ENCODE peak calls at places on chromosomes 12 and 14, in six cellular contexts. One of them, this sample, is unnamed.

GRCh38 chr12:122167328-122167925 is 6.6 kb downstream of the IL31 start:
- DNase-seq in lung: no peak
- DNase-seq in kidney epithelial cell: no peak
- DNase-seq in upper lobe of left lung: no peak
- DNase-seq in cardiac fibroblast: peak; percentile 20
- DNase-seq in psoas muscle: no peak
- DNase-seq in this sample: no peak

GRCh38 chr14:89855961-89856360 is 98.6 kb downstream of the EFCAB11 start:
- DNase-seq in lung: no peak
- DNase-seq in kidney epithelial cell: no peak
- DNase-seq in upper lobe of left lung: no peak
- DNase-seq in cardiac fibroblast: peak; percentile 89
- DNase-seq in psoas muscle: no peak
- DNase-seq in this sample: peak; percentile 80

GRCh38 chr12:14369322-14369721 is 3.8 kb downstream of the ATF7IP start:
- DNase-seq in lung: no peak
- DNase-seq in kidney epithelial cell: no peak
- DNase-seq in upper lobe of left lung: no peak
- DNase-seq in cardiac fibroblast: no peak
- DNase-seq in psoas muscle: no peak
- DNase-seq in this sample: no peak

GRCh38 chr12:50230217-50230616 is 53.1 kb downstream of the LIMA1 start:
- DNase-seq in lung: no peak
- DNase-seq in kidney epithelial cell: no peak
- DNase-seq in upper lobe of left lung: no peak
- DNase-seq in cardiac fibroblast: no peak
- DNase-seq in psoas muscle: no peak
- DNase-seq in this sample: no peak

GRCh38 chr14:30559638-30560071 is 697 bp downstream of the G2E3 start:
- DNase-seq in lung: no peak
- DNase-seq in kidney epithelial cell: no peak
- DNase-seq in upper lobe of left lung: no peak
- DNase-seq in cardiac fibroblast: peak; percentile 60
- DNase-seq in psoas muscle: no peak
- DNase-seq in this sample: peak; percentile 38

GRCh38 chr14:44966601-44967336 is 4.8 kb downstream of the TOGARAM1 start:
- DNase-seq in lung: no peak
- DNase-seq in kidney epithelial cell: no peak
- DNase-seq in upper lobe of left lung: no peak
- DNase-seq in cardiac fibroblast: peak; percentile 27
- DNase-seq in psoas muscle: no peak
- DNase-seq in this sample: peak; percentile 40

GRCh38 chr14:65560340-65561027 is 148.0 kb downstream of the FUT8 start:
- DNase-seq in lung: no peak
- DNase-seq in kidney epithelial cell: no peak
- DNase-seq in upper lobe of left lung: no peak
- DNase-seq in cardiac fibroblast: no peak
- DNase-seq in psoas muscle: no peak
- DNase-seq in this sample: no peak

GRCh38 chr14:83975435-83976222 is 1554.3 kb upstream of the FLRT2 start:
- DNase-seq in lung: no peak
- DNase-seq in kidney epithelial cell: no peak
- DNase-seq in upper lobe of left lung: no peak
- DNase-seq in cardiac fibroblast: no peak
- DNase-seq in psoas muscle: peak; percentile 56
- DNase-seq in this sample: peak; percentile 31

GRCh38 chr14:71135496-71135895 is 228.2 kb downstream of the PCNX1 start:
- DNase-seq in lung: no peak
- DNase-seq in kidney epithelial cell: no peak
- DNase-seq in upper lobe of left lung: no peak
- DNase-seq in cardiac fibroblast: no peak
- DNase-seq in psoas muscle: no peak
- DNase-seq in this sample: no peak

GRCh38 chr12:2894961-2895360 is 4.3 kb downstream of the TULP3 start:
- DNase-seq in lung: no peak
- DNase-seq in kidney epithelial cell: no peak
- DNase-seq in upper lobe of left lung: no peak
- DNase-seq in cardiac fibroblast: no peak
- DNase-seq in psoas muscle: no peak
- DNase-seq in this sample: no peak

GRCh38 chr14:93019970-93020369 is 95.8 kb downstream of the ITPK1 start:
- DNase-seq in lung: no peak
- DNase-seq in kidney epithelial cell: no peak
- DNase-seq in upper lobe of left lung: no peak
- DNase-seq in cardiac fibroblast: no peak
- DNase-seq in psoas muscle: peak; percentile 26
- DNase-seq in this sample: no peak

GRCh38 chr12:112176321-112177010 is 51.1 kb downstream of the TRAFD1 start:
- DNase-seq in lung: no peak
- DNase-seq in kidney epithelial cell: no peak
- DNase-seq in upper lobe of left lung: no peak
- DNase-seq in cardiac fibroblast: no peak
- DNase-seq in psoas muscle: peak; percentile 21
- DNase-seq in this sample: no peak

GRCh38 chr14:84445486-84445885 is 1084.5 kb upstream of the FLRT2 start:
- DNase-seq in lung: no peak
- DNase-seq in kidney epithelial cell: no peak
- DNase-seq in upper lobe of left lung: no peak
- DNase-seq in cardiac fibroblast: no peak
- DNase-seq in psoas muscle: no peak
- DNase-seq in this sample: no peak

GRCh38 chr12:66822961-66823360 is 144.1 kb upstream of the GRIP1 start:
- DNase-seq in lung: no peak
- DNase-seq in kidney epithelial cell: no peak
- DNase-seq in upper lobe of left lung: no peak
- DNase-seq in cardiac fibroblast: no peak
- DNase-seq in psoas muscle: no peak
- DNase-seq in this sample: no peak

GRCh38 chr12:42585175-42585845 is 4.2 kb downstream of the PRICKLE1 start:
- DNase-seq in lung: no peak
- DNase-seq in kidney epithelial cell: no peak
- DNase-seq in upper lobe of left lung: no peak
- DNase-seq in cardiac fibroblast: no peak
- DNase-seq in psoas muscle: no peak
- DNase-seq in this sample: no peak

GRCh38 chr12:42587564-42588307 is 1.8 kb downstream of the PRICKLE1 start:
- DNase-seq in lung: no peak
- DNase-seq in kidney epithelial cell: no peak
- DNase-seq in upper lobe of left lung: no peak
- DNase-seq in cardiac fibroblast: no peak
- DNase-seq in psoas muscle: no peak
- DNase-seq in this sample: peak; percentile 42

GRCh38 chr12:42585846-42586226 is 3.7 kb downstream of the PRICKLE1 start:
- DNase-seq in lung: no peak
- DNase-seq in kidney epithelial cell: no peak
- DNase-seq in upper lobe of left lung: no peak
- DNase-seq in cardiac fibroblast: no peak
- DNase-seq in psoas muscle: no peak
- DNase-seq in this sample: no peak

GRCh38 chr12:42584539-42585174 is 4.9 kb downstream of the PRICKLE1 start:
- DNase-seq in lung: no peak
- DNase-seq in kidney epithelial cell: no peak
- DNase-seq in upper lobe of left lung: no peak
- DNase-seq in cardiac fibroblast: no peak
- DNase-seq in psoas muscle: no peak
- DNase-seq in this sample: peak; percentile 43

GRCh38 chr12:42586268-42586667 is 3.3 kb downstream of the PRICKLE1 start:
- DNase-seq in lung: no peak
- DNase-seq in kidney epithelial cell: no peak
- DNase-seq in upper lobe of left lung: no peak
- DNase-seq in cardiac fibroblast: no peak
- DNase-seq in psoas muscle: no peak
- DNase-seq in this sample: peak; percentile 37
- TF ChIP-seq CTCF in lung: no peak
- TF ChIP-seq CTCF in kidney epithelial cell: peak; percentile 52
- TF ChIP-seq CTCF in upper lobe of left lung: no peak
- TF ChIP-seq CTCF in cardiac fibroblast: peak; percentile 29
- TF ChIP-seq CTCF in psoas muscle: no peak
- TF ChIP-seq CTCF in this sample: peak; percentile 69

GRCh38 chr14:34020014-34020413 is 69.1 kb upstream of the EGLN3 start:
- DNase-seq in lung: no peak
- DNase-seq in kidney epithelial cell: no peak
- DNase-seq in upper lobe of left lung: no peak
- DNase-seq in cardiac fibroblast: no peak
- DNase-seq in psoas muscle: no peak
- DNase-seq in this sample: no peak

GRCh38 chr14:34014936-34015335 is 64.1 kb upstream of the EGLN3 start:
- DNase-seq in lung: no peak
- DNase-seq in kidney epithelial cell: no peak
- DNase-seq in upper lobe of left lung: no peak
- DNase-seq in cardiac fibroblast: no peak
- DNase-seq in psoas muscle: no peak
- DNase-seq in this sample: no peak

GRCh38 chr14:34018564-34019244 is 67.8 kb upstream of the EGLN3 start:
- DNase-seq in lung: no peak
- DNase-seq in kidney epithelial cell: no peak
- DNase-seq in upper lobe of left lung: no peak
- DNase-seq in cardiac fibroblast: peak; percentile 24
- DNase-seq in psoas muscle: peak; percentile 71
- DNase-seq in this sample: peak; percentile 31

GRCh38 chr14:34021096-34021495 is 70.2 kb upstream of the EGLN3 start:
- DNase-seq in lung: no peak
- DNase-seq in kidney epithelial cell: no peak
- DNase-seq in upper lobe of left lung: no peak
- DNase-seq in cardiac fibroblast: no peak
- DNase-seq in psoas muscle: no peak
- DNase-seq in this sample: no peak

GRCh38 chr14:34018125-34018524 is 67.3 kb upstream of the EGLN3 start:
- DNase-seq in lung: no peak
- DNase-seq in kidney epithelial cell: no peak
- DNase-seq in upper lobe of left lung: no peak
- DNase-seq in cardiac fibroblast: no peak
- DNase-seq in psoas muscle: no peak
- DNase-seq in this sample: no peak
- H3K4me3 ChIP-seq in lung: no peak overlapping the region
- H3K4me3 ChIP-seq in kidney epithelial cell: no peak overlapping the region
- H3K4me3 ChIP-seq in upper lobe of left lung: no peak overlapping the region
- H3K4me3 ChIP-seq in cardiac fibroblast: no peak overlapping the region
- H3K4me3 ChIP-seq in psoas muscle: peak overlapping the region; percentile 52
- H3K4me3 ChIP-seq in this sample: no peak overlapping the region

GRCh38 chr12:39675263-39675662 is 55.7 kb upstream of the ABCD2 start:
- DNase-seq in lung: no peak
- DNase-seq in kidney epithelial cell: no peak
- DNase-seq in upper lobe of left lung: no peak
- DNase-seq in cardiac fibroblast: no peak
- DNase-seq in psoas muscle: no peak
- DNase-seq in this sample: no peak
- TF ChIP-seq CTCF in lung: no peak
- TF ChIP-seq CTCF in kidney epithelial cell: no peak
- TF ChIP-seq CTCF in upper lobe of left lung: no peak
- TF ChIP-seq CTCF in cardiac fibroblast: no peak
- TF ChIP-seq CTCF in psoas muscle: no peak
- TF ChIP-seq CTCF in this sample: no peak

GRCh38 chr12:79925492-79925891 is 9.4 kb downstream of the PPP1R12A start:
- DNase-seq in lung: no peak
- DNase-seq in kidney epithelial cell: no peak
- DNase-seq in upper lobe of left lung: no peak
- DNase-seq in cardiac fibroblast: peak; percentile 9
- DNase-seq in psoas muscle: no peak
- DNase-seq in this sample: peak; percentile 39
- H3K4me3 ChIP-seq in lung: no peak overlapping the region
- H3K4me3 ChIP-seq in kidney epithelial cell: no peak overlapping the region
- H3K4me3 ChIP-seq in upper lobe of left lung: no peak overlapping the region
- H3K4me3 ChIP-seq in cardiac fibroblast: no peak overlapping the region
- H3K4me3 ChIP-seq in psoas muscle: no peak overlapping the region
- H3K4me3 ChIP-seq in this sample: no peak overlapping the region

DNA sequence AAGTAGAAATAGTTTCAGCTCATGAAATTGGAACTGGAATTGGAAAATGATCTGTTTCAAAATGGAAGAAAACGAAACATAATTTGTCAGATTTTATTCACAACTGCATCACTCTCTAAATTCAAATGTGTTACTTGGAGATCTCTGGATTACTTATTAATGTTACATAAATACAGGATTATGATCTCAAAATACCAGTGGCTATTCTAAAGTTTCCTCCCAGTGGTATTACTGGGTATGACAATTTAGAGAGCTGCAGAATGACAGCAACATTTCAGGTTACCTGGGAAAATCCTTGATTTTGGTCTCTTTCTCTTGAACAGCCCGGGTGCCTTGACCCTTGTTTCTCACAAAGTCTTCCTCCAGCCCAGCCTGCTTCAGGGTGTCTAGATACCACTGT is 14.2 kb downstream of the FAM161B start:
- DNase-seq in lung: no peak
- DNase-seq in kidney epithelial cell: no peak
- DNase-seq in upper lobe of left lung: no peak
- DNase-seq in cardiac fibroblast: peak; percentile 26
- DNase-seq in psoas muscle: no peak
- DNase-seq in this sample: peak; percentile 45
- TF ChIP-seq CTCF in lung: no peak
- TF ChIP-seq CTCF in kidney epithelial cell: peak; percentile 25
- TF ChIP-seq CTCF in upper lobe of left lung: no peak
- TF ChIP-seq CTCF in cardiac fibroblast: peak; percentile 22
- TF ChIP-seq CTCF in psoas muscle: no peak
- TF ChIP-seq CTCF in this sample: peak; percentile 48

GRCh38 chr12:119178544-119179334 is at the start of gene HSPB8:
- DNase-seq in lung: peak; percentile 92
- DNase-seq in kidney epithelial cell: peak; percentile 76
- DNase-seq in upper lobe of left lung: peak; percentile 92
- DNase-seq in cardiac fibroblast: peak; percentile 95
- DNase-seq in psoas muscle: peak; percentile 99
- DNase-seq in this sample: peak; percentile 79

GRCh38 chr12:119181202-119181601 is 2.5 kb downstream of the HSPB8 start:
- DNase-seq in lung: no peak
- DNase-seq in kidney epithelial cell: no peak
- DNase-seq in upper lobe of left lung: no peak
- DNase-seq in cardiac fibroblast: no peak
- DNase-seq in psoas muscle: no peak
- DNase-seq in this sample: no peak

GRCh38 chr12:119177724-119178380 is 879 bp upstream of the HSPB8 start:
- DNase-seq in lung: no peak
- DNase-seq in kidney epithelial cell: no peak
- DNase-seq in upper lobe of left lung: no peak
- DNase-seq in cardiac fibroblast: no peak
- DNase-seq in psoas muscle: no peak
- DNase-seq in this sample: no peak

GRCh38 chr12:119180380-119181040 is 1.8 kb downstream of the HSPB8 start:
- DNase-seq in lung: peak; percentile 43
- DNase-seq in kidney epithelial cell: no peak
- DNase-seq in upper lobe of left lung: peak; percentile 41
- DNase-seq in cardiac fibroblast: peak; percentile 73
- DNase-seq in psoas muscle: peak; percentile 87
- DNase-seq in this sample: peak; percentile 44

DNA sequence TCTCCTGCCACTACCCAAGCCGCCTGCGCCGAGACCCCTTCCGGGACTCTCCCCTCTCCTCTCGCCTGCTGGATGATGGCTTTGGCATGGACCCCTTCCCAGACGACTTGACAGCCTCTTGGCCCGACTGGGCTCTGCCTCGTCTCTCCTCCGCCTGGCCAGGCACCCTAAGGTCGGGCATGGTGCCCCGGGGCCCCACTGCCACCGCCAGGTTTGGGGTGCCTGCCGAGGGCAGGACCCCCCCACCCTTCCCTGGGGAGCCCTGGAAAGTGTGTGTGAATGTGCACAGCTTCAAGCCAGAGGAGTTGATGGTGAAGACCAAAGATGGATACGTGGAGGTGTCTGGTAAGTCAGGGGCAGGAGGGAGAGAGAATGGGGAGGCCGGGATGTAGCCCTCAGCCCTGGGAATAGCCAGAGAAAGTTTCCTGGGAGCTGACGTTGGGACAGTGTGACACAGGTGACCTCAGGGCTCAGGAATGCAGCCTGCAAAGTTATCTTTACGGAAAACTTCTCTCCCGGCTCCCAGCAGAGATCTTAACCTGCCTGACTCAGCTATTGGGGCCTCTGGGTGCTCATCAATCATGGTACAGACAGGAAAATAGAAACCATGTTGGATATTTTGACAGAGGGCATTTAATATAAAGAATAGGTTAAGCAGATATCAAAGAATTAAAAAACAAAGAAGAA is 747 bp downstream of the HSPB8 start:
- DNase-seq in lung: peak; percentile 61
- DNase-seq in kidney epithelial cell: peak; percentile 71
- DNase-seq in upper lobe of left lung: peak; percentile 78
- DNase-seq in cardiac fibroblast: peak; percentile 70
- DNase-seq in psoas muscle: no peak
- DNase-seq in this sample: peak; percentile 16
- H3K4me3 ChIP-seq in lung: peak overlapping the region; percentile 80
- H3K4me3 ChIP-seq in kidney epithelial cell: peak overlapping the region; percentile 27
- H3K4me3 ChIP-seq in upper lobe of left lung: peak overlapping the region; percentile 65
- H3K4me3 ChIP-seq in cardiac fibroblast: peak overlapping the region; percentile 66
- H3K4me3 ChIP-seq in psoas muscle: peak overlapping the region; percentile 79
- H3K4me3 ChIP-seq in this sample: peak overlapping the region; percentile 45

This sample was measured in choroid plexus epithelial cell.